ENCODE peak calls at places on chromosome 1, in ten cellular contexts. L is GOT3; D is activated gamma-delta T cell; P is activated naive CD4-positive, alpha-beta T cell treated with anti-CD3 and anti-CD28 coated beads, Interleukin-2, amount 10 ng/mL, durations not matched to agents 7 days and 5 days; Y is NT2/D1; J is HT1080; B is GM03348; E is NCI-H1105; F is astrocyte; G is NCI-H345. C is an unnamed sample.

GRCh38 chr1:2108213-2108876 is 58.1 kb downstream of the PRKCZ start:
- DNase-seq in L (no peak), D (no peak), P (no peak), Y (peak; percentile 54), J (peak; percentile 28), B (peak; percentile 73), E (no peak), F (no peak), G (no peak), C (no peak)

GRCh38 chr1:244296447-244296846 is 155.3 kb downstream of the ADSS2 start:
- DNase-seq in L (no peak), D (no peak), P (no peak), Y (no peak), J (no peak), B (no peak), E (no peak), F (no peak), G (no peak), C (no peak)

GRCh38 chr1:30759718-30760281 is 2.2 kb upstream of the LAPTM5 start:
- DNase-seq in L (no peak), D (peak; percentile 29), P (peak; percentile 82), Y (peak; percentile 38), J (no peak), B (no peak), E (no peak), F (no peak), G (no peak), C (no peak)

GRCh38 chr1:34784751-34785221 is 3.8 kb downstream of the GJB3 start:
- DNase-seq in L (no peak), D (no peak), P (no peak), Y (no peak), J (no peak), B (no peak), E (no peak), F (no peak), G (no peak), C (no peak)

GRCh38 chr1:166172106-166172505 is 5.3 kb upstream of the FAM78B start:
- DNase-seq in L (no peak), D (no peak), P (no peak), Y (no peak), J (peak; percentile 82), B (no peak), E (no peak), F (no peak), G (no peak), C (no peak)

GRCh38 chr1:7221823-7222462 is 436.7 kb downstream of the CAMTA1 start:
- DNase-seq in L (no peak), D (no peak), P (no peak), Y (no peak), J (no peak), B (no peak), E (no peak), F (peak; percentile 16), G (no peak), C (no peak)

GRCh38 chr1:91278754-91279153 is 125.9 kb downstream of the HFM1 start:
- DNase-seq in L (no peak), D (no peak), P (no peak), Y (peak; percentile 5), J (peak; percentile 7), B (peak; percentile 16), E (peak; percentile 3), F (peak; percentile 16), G (peak; percentile 5), C (no peak)

GRCh38 chr1:161200421-161200991 is 1.7 kb upstream of the ADAMTS4 start:
- DNase-seq in L (no peak), D (no peak), P (peak; percentile 36), Y (peak; percentile 59), J (peak; percentile 34), B (no peak), E (no peak), F (no peak), G (no peak), C (no peak)

GRCh38 chr1:167128261-167129227 is 34.7 kb downstream of the STYXL2 start:
- DNase-seq in L (no peak), D (no peak), P (no peak), Y (no peak), J (no peak), B (no peak), E (no peak), F (no peak), G (no peak), C (no peak)

GRCh38 chr1:221884821-221885220 is 142.9 kb upstream of the DUSP10 start:
- DNase-seq in L (no peak), D (no peak), P (no peak), Y (no peak), J (no peak), B (no peak), E (no peak), F (no peak), G (no peak), C (no peak)

GRCh38 chr1:1419812-1420653 is 1.0 kb downstream of the ANKRD65 start:
- DNase-seq in L (no peak), D (no peak), P (no peak), Y (no peak), J (no peak), B (peak; percentile 73), E (no peak), F (no peak), G (no peak), C (peak; percentile 81)

GRCh38 chr1:42142894-42143675 is 10.1 kb upstream of the GUCA2B start:
- DNase-seq in L (no peak), D (no peak), P (no peak), Y (no peak), J (peak; percentile 38), B (no peak), E (peak; percentile 22), F (no peak), G (peak; percentile 53), C (no peak)

GRCh38 chr1:246778663-246779062 is 54.5 kb downstream of the SCCPDH start:
- DNase-seq in L (no peak), D (no peak), P (no peak), Y (no peak), J (no peak), B (no peak), E (no peak), F (no peak), G (no peak), C (no peak)

C was measured in pancreas.